ENCODE peak calls at places on chromosomes 6 and 20, in eight cellular contexts. One of them, this sample, is unnamed.

GRCh38 chr6:156016186-156016976 is 560.7 kb upstream of the NOX3 start:
- DNase-seq in aorta: no peak
- DNase-seq in GM23248: no peak
- DNase-seq in pancreas: no peak
- DNase-seq in AG04450: no peak
- DNase-seq in transverse colon: no peak
- DNase-seq in right lobe of liver: no peak
- DNase-seq in left lung: no peak
- DNase-seq in this sample: no peak

GRCh38 chr6:90573624-90574023 is 13.2 kb downstream of the MAP3K7 start:
- DNase-seq in aorta: no peak
- DNase-seq in GM23248: no peak
- DNase-seq in pancreas: no peak
- DNase-seq in AG04450: no peak
- DNase-seq in transverse colon: no peak
- DNase-seq in right lobe of liver: no peak
- DNase-seq in left lung: no peak
- DNase-seq in this sample: no peak

GRCh38 chr20:15594296-15594695 is 979.0 kb downstream of the KIF16B start:
- DNase-seq in aorta: no peak
- DNase-seq in GM23248: no peak
- DNase-seq in pancreas: peak
- DNase-seq in AG04450: no peak
- DNase-seq in transverse colon: no peak
- DNase-seq in right lobe of liver: no peak
- DNase-seq in left lung: no peak
- DNase-seq in this sample: no peak

GRCh38 chr20:35306931-35307517 is 14.8 kb upstream of the FAM83C start:
- DNase-seq in aorta: no peak
- DNase-seq in GM23248: peak
- DNase-seq in pancreas: peak
- DNase-seq in AG04450: no peak
- DNase-seq in transverse colon: peak
- DNase-seq in right lobe of liver: no peak
- DNase-seq in left lung: no peak
- DNase-seq in this sample: peak

GRCh38 chr6:7243188-7243942 is 69.6 kb downstream of the SSR1 start:
- DNase-seq in aorta: peak
- DNase-seq in GM23248: peak
- DNase-seq in pancreas: peak
- DNase-seq in AG04450: peak
- DNase-seq in transverse colon: peak
- DNase-seq in right lobe of liver: no peak
- DNase-seq in left lung: no peak
- DNase-seq in this sample: no peak

GRCh38 chr20:59765599-59766177 is 161.3 kb downstream of the PHACTR3 start:
- DNase-seq in aorta: no peak
- DNase-seq in GM23248: peak
- DNase-seq in pancreas: no peak
- DNase-seq in AG04450: no peak
- DNase-seq in transverse colon: no peak
- DNase-seq in right lobe of liver: no peak
- DNase-seq in left lung: no peak
- DNase-seq in this sample: no peak

GRCh38 chr6:13357551-13358075 is 29.3 kb upstream of the TBC1D7 start:
- DNase-seq in aorta: no peak
- DNase-seq in GM23248: peak
- DNase-seq in pancreas: no peak
- DNase-seq in AG04450: peak
- DNase-seq in transverse colon: no peak
- DNase-seq in right lobe of liver: no peak
- DNase-seq in left lung: no peak
- DNase-seq in this sample: no peak

GRCh38 chr20:32524871-32525501 is 60.1 kb downstream of the NOL4L start:
- DNase-seq in aorta: peak
- DNase-seq in GM23248: no peak
- DNase-seq in pancreas: peak
- DNase-seq in AG04450: no peak
- DNase-seq in transverse colon: peak
- DNase-seq in right lobe of liver: peak
- DNase-seq in left lung: peak
- DNase-seq in this sample: peak

GRCh38 chr20:57399587-57400261 is 8.5 kb downstream of the RBM38 start:
- DNase-seq in aorta: peak
- DNase-seq in GM23248: no peak
- DNase-seq in pancreas: no peak
- DNase-seq in AG04450: no peak
- DNase-seq in transverse colon: peak
- DNase-seq in right lobe of liver: peak
- DNase-seq in left lung: peak
- DNase-seq in this sample: peak

DNA sequence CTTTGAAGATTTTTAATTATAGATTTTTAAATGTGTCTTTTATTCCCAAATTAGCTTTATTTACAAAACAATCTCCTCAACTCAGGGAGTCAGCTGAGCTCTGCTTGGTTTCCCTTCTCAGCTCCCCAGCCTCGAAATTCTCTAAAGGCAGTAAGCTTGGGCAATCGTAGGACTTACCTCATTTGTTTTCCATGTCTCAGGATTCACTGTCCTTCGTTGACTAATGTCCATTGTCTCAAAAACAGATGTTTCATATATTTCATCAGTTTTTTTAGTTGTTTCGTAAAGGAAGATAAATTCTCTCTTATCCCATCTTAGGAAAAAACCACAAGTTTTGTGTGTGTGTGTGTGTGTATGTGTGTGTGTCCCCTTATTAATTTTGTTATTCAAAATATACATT is 102.2 kb upstream of the ADGRF1 start:
- DNase-seq in aorta: no peak
- DNase-seq in GM23248: peak
- DNase-seq in pancreas: no peak
- DNase-seq in AG04450: no peak
- DNase-seq in transverse colon: no peak
- DNase-seq in right lobe of liver: no peak
- DNase-seq in left lung: no peak
- DNase-seq in this sample: no peak
- H3K27ac ChIP-seq in aorta: no peak
- H3K27ac ChIP-seq in GM23248: peak
- H3K27ac ChIP-seq in pancreas: no peak
- H3K27ac ChIP-seq in AG04450: no peak
- H3K27ac ChIP-seq in transverse colon: no peak
- H3K27ac ChIP-seq in right lobe of liver: no peak
- H3K27ac ChIP-seq in left lung: no peak
- H3K27ac ChIP-seq in this sample: no peak

GRCh38 chr6:157194643-157195042 is 128.7 kb downstream of the TMEM242 start:
- DNase-seq in aorta: no peak
- DNase-seq in GM23248: peak
- DNase-seq in pancreas: no peak
- DNase-seq in AG04450: no peak
- DNase-seq in transverse colon: no peak
- DNase-seq in right lobe of liver: no peak
- DNase-seq in left lung: no peak
- DNase-seq in this sample: no peak
- H3K27ac ChIP-seq in aorta: no peak
- H3K27ac ChIP-seq in GM23248: no peak
- H3K27ac ChIP-seq in pancreas: no peak
- H3K27ac ChIP-seq in AG04450: no peak
- H3K27ac ChIP-seq in transverse colon: no peak
- H3K27ac ChIP-seq in right lobe of liver: no peak
- H3K27ac ChIP-seq in left lung: no peak
- H3K27ac ChIP-seq in this sample: peak

DNA sequence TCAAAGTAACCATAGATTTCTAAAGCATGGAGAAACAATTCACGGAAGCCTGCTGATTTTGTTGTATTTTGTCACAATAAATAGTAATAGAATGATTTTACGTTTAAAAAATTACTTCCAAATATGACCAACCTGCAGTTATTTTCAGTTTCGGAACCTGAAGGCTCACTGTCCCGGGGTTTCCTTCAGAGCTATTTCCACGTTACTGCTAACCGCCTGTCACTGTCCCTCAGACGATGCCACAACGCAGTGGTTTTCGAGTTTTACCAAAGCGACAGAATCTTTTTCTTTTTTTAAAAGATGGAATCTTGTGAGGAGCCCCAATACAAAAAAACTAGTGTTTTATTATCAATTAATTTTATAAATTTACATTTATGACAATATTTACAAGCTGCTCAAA is 40.5 kb downstream of the PSMG4 start:
- DNase-seq in aorta: no peak
- DNase-seq in GM23248: no peak
- DNase-seq in pancreas: no peak
- DNase-seq in AG04450: no peak
- DNase-seq in transverse colon: no peak
- DNase-seq in right lobe of liver: no peak
- DNase-seq in left lung: no peak
- DNase-seq in this sample: no peak
- H3K27ac ChIP-seq in aorta: no peak
- H3K27ac ChIP-seq in GM23248: no peak
- H3K27ac ChIP-seq in pancreas: no peak
- H3K27ac ChIP-seq in AG04450: no peak
- H3K27ac ChIP-seq in transverse colon: no peak
- H3K27ac ChIP-seq in right lobe of liver: no peak
- H3K27ac ChIP-seq in left lung: no peak
- H3K27ac ChIP-seq in this sample: no peak

DNA sequence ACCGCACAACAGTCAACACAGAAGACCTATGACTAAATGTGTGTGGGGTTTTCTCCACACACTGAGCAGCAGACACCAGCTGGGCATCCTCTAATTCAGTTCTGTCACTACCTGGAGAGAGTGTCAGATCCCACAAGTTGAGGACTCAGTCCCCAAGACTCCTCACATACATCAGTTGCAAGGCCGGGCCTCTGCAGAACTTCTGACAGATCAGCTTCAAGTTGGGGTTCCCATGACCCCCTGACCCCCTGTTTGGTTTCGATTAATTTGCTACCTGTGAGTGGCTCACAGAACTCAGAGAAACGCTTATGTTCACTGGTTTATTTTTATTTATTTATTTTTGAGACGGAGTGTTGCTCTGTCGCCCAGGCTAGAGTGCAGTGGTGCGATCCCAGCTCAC is 3.2 kb upstream of the NINL start:
- DNase-seq in aorta: no peak
- DNase-seq in GM23248: no peak
- DNase-seq in pancreas: no peak
- DNase-seq in AG04450: no peak
- DNase-seq in transverse colon: no peak
- DNase-seq in right lobe of liver: no peak
- DNase-seq in left lung: no peak
- DNase-seq in this sample: no peak
- H3K27ac ChIP-seq in aorta: no peak
- H3K27ac ChIP-seq in GM23248: no peak
- H3K27ac ChIP-seq in pancreas: no peak
- H3K27ac ChIP-seq in AG04450: no peak
- H3K27ac ChIP-seq in transverse colon: no peak
- H3K27ac ChIP-seq in right lobe of liver: no peak
- H3K27ac ChIP-seq in left lung: no peak
- H3K27ac ChIP-seq in this sample: no peak

GRCh38 chr20:3705491-3705969 is 6.9 kb downstream of the SIGLEC1 start:
- DNase-seq in aorta: peak
- DNase-seq in GM23248: no peak
- DNase-seq in pancreas: no peak
- DNase-seq in AG04450: no peak
- DNase-seq in transverse colon: no peak
- DNase-seq in right lobe of liver: no peak
- DNase-seq in left lung: no peak
- DNase-seq in this sample: no peak

GRCh38 chr20:3710027-3710426 is 2.4 kb downstream of the SIGLEC1 start:
- DNase-seq in aorta: no peak
- DNase-seq in GM23248: no peak
- DNase-seq in pancreas: no peak
- DNase-seq in AG04450: no peak
- DNase-seq in transverse colon: no peak
- DNase-seq in right lobe of liver: no peak
- DNase-seq in left lung: no peak
- DNase-seq in this sample: no peak

GRCh38 chr20:3706774-3707507 is 5.5 kb downstream of the SIGLEC1 start:
- DNase-seq in aorta: no peak
- DNase-seq in GM23248: peak
- DNase-seq in pancreas: no peak
- DNase-seq in AG04450: no peak
- DNase-seq in transverse colon: no peak
- DNase-seq in right lobe of liver: no peak
- DNase-seq in left lung: no peak
- DNase-seq in this sample: peak

GRCh38 chr20:3705970-3706739 is 6.2 kb downstream of the SIGLEC1 start:
- DNase-seq in aorta: peak
- DNase-seq in GM23248: no peak
- DNase-seq in pancreas: no peak
- DNase-seq in AG04450: no peak
- DNase-seq in transverse colon: no peak
- DNase-seq in right lobe of liver: no peak
- DNase-seq in left lung: no peak
- DNase-seq in this sample: no peak

GRCh38 chr20:3707508-3707899 is 4.9 kb downstream of the SIGLEC1 start:
- DNase-seq in aorta: no peak
- DNase-seq in GM23248: no peak
- DNase-seq in pancreas: no peak
- DNase-seq in AG04450: no peak
- DNase-seq in transverse colon: no peak
- DNase-seq in right lobe of liver: no peak
- DNase-seq in left lung: no peak
- DNase-seq in this sample: no peak
- H3K27ac ChIP-seq in aorta: no peak
- H3K27ac ChIP-seq in GM23248: no peak
- H3K27ac ChIP-seq in pancreas: no peak
- H3K27ac ChIP-seq in AG04450: no peak
- H3K27ac ChIP-seq in transverse colon: no peak
- H3K27ac ChIP-seq in right lobe of liver: no peak
- H3K27ac ChIP-seq in left lung: no peak
- H3K27ac ChIP-seq in this sample: peak

This sample was measured in gastrocnemius medialis.